ENCODE peak calls at places on chromosome 1, in ten cellular contexts. M, L, X, S, T, P, O, Q, Z and K are unnamed samples.

GRCh38 chr1:11070876-11071275 is 11.1 kb upstream of the SRM start:
- DNase-seq in Q (peak; percentile 35), M (no peak), L (peak; percentile 41), X (no peak), S (no peak), O (no peak), Z (no peak), T (no peak), P (no peak), K (no peak)

GRCh38 chr1:26134466-26134865 is 22.8 kb downstream of the PDIK1L start:
- DNase-seq in P (no peak), Q (no peak), X (no peak), Z (no peak), M (no peak), T (no peak), O (no peak), S (no peak), L (no peak), K (no peak)

GRCh38 chr1:242731446-242731845 is 206.9 kb upstream of the PLD5 start:
- DNase-seq in O (no peak), S (no peak), L (no peak), X (no peak), T (no peak), P (no peak), M (no peak), Z (no peak), Q (no peak), K (no peak)

GRCh38 chr1:38546630-38547029 is 312.9 kb downstream of the RRAGC start:
- DNase-seq in P (no peak), L (no peak), O (no peak), M (no peak), Q (no peak), S (no peak), T (no peak), X (no peak), Z (no peak), K (no peak)

GRCh38 chr1:212952596-212952995 is 2.3 kb downstream of the VASH2 start:
- DNase-seq in Z (no peak), S (no peak), P (no peak), O (no peak), X (no peak), Q (no peak), L (no peak), T (no peak), M (no peak), K (no peak)

GRCh38 chr1:5943373-5944068 is 48.7 kb downstream of the NPHP4 start:
- DNase-seq in M (no peak), Z (no peak), O (no peak), S (no peak), Q (no peak), X (no peak), L (no peak), P (no peak), T (no peak), K (no peak)

GRCh38 chr1:179003474-179004066 is 22.1 kb upstream of the FAM20B start:
- DNase-seq in T (no peak), Z (no peak), L (no peak), P (no peak), Q (no peak), X (no peak), O (no peak), M (no peak), S (no peak), K (no peak)

GRCh38 chr1:155305881-155306391 is 2.7 kb upstream of the FDPS start:
- DNase-seq in M (no peak), Z (no peak), L (no peak), T (peak; percentile 32), Q (no peak), P (no peak), X (no peak), O (peak; percentile 46), S (no peak), K (no peak)

GRCh38 chr1:97158704-97159103 is 437.1 kb downstream of the PTBP2 start:
- DNase-seq in P (no peak), T (no peak), S (no peak), O (no peak), M (no peak), Z (no peak), Q (no peak), X (no peak), L (no peak), K (no peak)

GRCh38 chr1:119888476-119888875 is 7.8 kb downstream of the ADAM30 start:
- DNase-seq in Q (no peak), X (no peak), M (no peak), T (no peak), Z (no peak), O (no peak), P (no peak), L (no peak), S (no peak), K (no peak)

GRCh38 chr1:4971666-4972065 is 317.3 kb downstream of the AJAP1 start:
- DNase-seq in X (no peak), M (no peak), S (no peak), L (no peak), T (no peak), P (no peak), O (no peak), Q (no peak), Z (no peak), K (no peak)

DNA sequence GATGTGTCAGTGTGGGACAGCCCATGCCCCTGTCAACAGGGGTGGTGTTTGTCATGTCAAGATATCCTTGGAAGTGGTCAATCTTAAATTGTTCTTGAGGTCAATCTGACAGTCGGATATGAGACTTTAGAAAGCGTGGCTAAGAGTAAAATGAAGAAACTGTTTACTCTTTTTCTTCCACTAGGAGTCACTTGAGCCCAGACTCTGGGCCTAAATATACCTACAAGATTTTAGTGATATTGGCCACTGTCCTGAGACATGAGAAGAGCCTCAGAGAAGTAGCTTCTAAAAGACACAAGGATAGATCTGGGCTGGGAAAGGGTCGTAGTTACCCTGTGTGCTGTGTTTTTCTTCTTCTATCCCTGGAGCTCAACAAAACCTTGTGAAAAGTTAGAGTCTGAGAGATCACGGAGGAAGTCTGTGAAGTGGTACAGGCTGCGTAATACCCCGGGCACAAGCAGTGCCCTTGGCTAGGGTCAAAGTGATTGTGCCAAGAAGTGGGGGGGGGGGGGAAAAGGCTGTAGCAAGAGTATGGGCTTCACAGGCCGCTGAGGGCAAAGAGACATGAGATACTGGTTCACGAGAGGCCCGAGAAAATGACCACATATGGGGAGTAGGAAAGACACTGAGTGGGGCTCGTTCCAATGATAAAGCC is 355.2 kb upstream of the GREM2 start:
- DNase-seq in Z (no peak), O (no peak), S (no peak), P (no peak), Q (no peak), L (no peak), M (no peak), X (no peak), T (no peak), K (no peak)
- TF ChIP-seq CTCF in Z (peak; percentile 36), O (no peak), S (peak; percentile 57), P (no peak), Q (no peak), L (peak; percentile 26), M (no peak), X (no peak), T (peak; percentile 39), K (peak; percentile 41)

GRCh38 chr1:113452921-113453770 is 62.8 kb downstream of the MAGI3 start:
- DNase-seq in M (peak; percentile 14), S (no peak), Q (no peak), T (peak; percentile 70), Z (no peak), L (no peak), O (no peak), P (no peak), X (peak; percentile 22), K (peak; percentile 45)
- TF ChIP-seq CTCF in M (no peak), S (peak; percentile 56), Q (peak; percentile 20), T (peak; percentile 76), Z (peak; percentile 51), L (peak; percentile 79), O (peak; percentile 25), P (peak; percentile 15), X (peak; percentile 74), K (peak; percentile 41)

DNA sequence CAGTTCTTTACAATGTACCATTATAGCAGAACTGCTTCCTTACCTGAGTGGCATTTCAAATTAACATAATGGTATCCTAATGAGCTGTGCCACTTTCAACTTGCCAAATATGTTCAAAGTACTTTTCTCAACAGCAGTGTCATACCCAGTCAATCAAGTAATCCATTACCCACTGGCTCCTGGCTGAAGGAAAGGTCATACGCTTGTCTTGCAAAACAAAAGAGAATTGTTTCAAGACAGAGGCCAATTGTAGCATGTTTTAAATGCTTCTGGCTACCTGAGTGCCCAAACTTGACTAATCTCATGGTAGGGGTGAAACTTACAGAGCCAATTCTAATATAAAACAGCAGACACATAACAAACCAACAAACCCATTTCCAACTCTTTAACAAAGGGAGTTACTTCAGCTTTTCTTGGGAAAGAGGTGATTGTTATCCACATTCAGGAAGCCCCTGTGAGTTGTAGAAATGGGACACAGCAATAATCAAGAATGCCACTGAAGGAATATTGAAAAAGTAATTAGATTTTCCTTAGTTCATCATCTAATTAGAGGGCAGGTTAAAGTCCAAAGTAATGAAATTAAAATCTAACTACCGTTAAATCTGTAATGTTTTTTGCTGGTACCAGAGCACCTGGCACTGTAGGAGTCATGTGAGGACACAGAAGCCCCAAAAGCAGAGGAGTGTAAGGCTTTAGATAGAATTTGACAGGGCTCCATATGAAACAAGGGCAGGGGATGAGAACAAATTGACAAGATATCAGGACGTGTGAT is 241.9 kb downstream of the RWDD3 start:
- DNase-seq in M (no peak), P (no peak), T (no peak), X (peak; percentile 61), S (no peak), L (no peak), Z (no peak), Q (no peak), O (no peak), K (no peak)
- TF ChIP-seq CTCF in M (no peak), P (no peak), T (no peak), X (no peak), S (no peak), L (no peak), Z (no peak), Q (no peak), O (no peak), K (no peak)

GRCh38 chr1:221824909-221825308 is 83.0 kb upstream of the DUSP10 start:
- DNase-seq in S (no peak), Z (no peak), T (no peak), L (no peak), M (no peak), P (no peak), O (no peak), X (no peak), Q (no peak), K (no peak)

GRCh38 chr1:221823566-221823965 is 81.7 kb upstream of the DUSP10 start:
- DNase-seq in L (no peak), X (no peak), Z (no peak), O (no peak), P (no peak), T (no peak), Q (no peak), M (no peak), S (no peak), K (no peak)

GRCh38 chr1:221822591-221822990 is 80.7 kb upstream of the DUSP10 start:
- DNase-seq in X (no peak), L (no peak), S (no peak), P (no peak), Z (no peak), O (no peak), M (no peak), T (no peak), Q (no peak), K (no peak)

GRCh38 chr1:221824025-221824424 is 82.1 kb upstream of the DUSP10 start:
- DNase-seq in X (peak; percentile 91), Z (no peak), M (no peak), T (peak; percentile 65), Q (no peak), L (no peak), O (no peak), S (no peak), P (no peak), K (no peak)

GRCh38 chr1:221823149-221823548 is 81.3 kb upstream of the DUSP10 start:
- DNase-seq in M (no peak), L (no peak), X (no peak), S (no peak), Q (no peak), P (no peak), O (no peak), Z (no peak), T (no peak), K (no peak)
- TF ChIP-seq CTCF in M (no peak), L (no peak), X (no peak), S (no peak), Q (no peak), P (no peak), O (no peak), Z (no peak), T (no peak), K (no peak)